ENCODE peak calls at places on chromosome X, in five cellular contexts. C is pancreas; F is cardiac fibroblast; D is ovary; E is CD8-positive, alpha-beta T cell. M is an unnamed sample.

GRCh38 chrX:39877919-39878318 is 219.8 kb downstream of the BCOR start:
- DNase-seq in C (no peak), F (no peak), D (no peak), E (no peak), M (no peak)

GRCh38 chrX:45851434-45851991 is 650.8 kb upstream of the DIPK2B start:
- DNase-seq in C (no peak), F (no peak), D (peak), E (peak), M (peak)

GRCh38 chrX:46306103-46306502 is 239.1 kb downstream of the ZNF674 start:
- DNase-seq in C (no peak), F (no peak), D (no peak), E (no peak), M (no peak)

GRCh38 chrX:146707781-146708180 is 101.8 kb upstream of the CXorf51B start:
- DNase-seq in C (no peak), F (no peak), D (no peak), E (no peak), M (no peak)

GRCh38 chrX:136586386-136586785 is 54.4 kb downstream of the VGLL1 start:
- DNase-seq in C (no peak), F (no peak), D (no peak), E (peak), M (no peak)

GRCh38 chrX:13180807-13181206 is 136.4 kb upstream of the FAM9C start:
- DNase-seq in C (no peak), F (peak), D (no peak), E (no peak), M (no peak)

GRCh38 chrX:9416562-9417319 is 48.1 kb upstream of the TBL1X start:
- DNase-seq in C (no peak), F (peak), D (no peak), E (no peak), M (no peak)

GRCh38 chrX:14630724-14631123 is 101.4 kb downstream of the GLRA2 start:
- DNase-seq in C (no peak), F (peak), D (no peak), E (no peak), M (peak)

GRCh38 chrX:22325091-22325490 is 52.4 kb downstream of the CBLL2 start:
- DNase-seq in C (no peak), F (peak), D (no peak), E (no peak), M (no peak)

GRCh38 chrX:1483843-1484637 is 31.3 kb upstream of the ASMTL start:
- DNase-seq in C (no peak), F (no peak), D (no peak), E (peak), M (no peak)

GRCh38 chrX:149903889-149904748 is 23.1 kb downstream of the MAGEA8 start:
- DNase-seq in C (no peak), F (peak), D (no peak), E (no peak), M (no peak)
- TF ChIP-seq CTCF in C (no peak), F (peak), D (no peak), E (no peak), M (no peak)

GRCh38 chrX:110462957-110463356 is 104.3 kb downstream of the RTL9 start:
- DNase-seq in C (no peak), F (no peak), D (no peak), E (no peak), M (no peak)
- TF ChIP-seq CTCF in C (no peak), F (no peak), D (no peak), E (no peak), M (no peak)

GRCh38 chrX:30975467-30975866 is 86.4 kb upstream of the TAB3 start:
- DNase-seq in C (no peak), F (no peak), D (no peak), E (no peak), M (no peak)

GRCh38 chrX:30973784-30974427 is 84.9 kb upstream of the TAB3 start:
- DNase-seq in C (no peak), F (no peak), D (no peak), E (no peak), M (no peak)

GRCh38 chrX:30967516-30967915 is 78.5 kb upstream of the TAB3 start:
- DNase-seq in C (no peak), F (no peak), D (no peak), E (no peak), M (no peak)

GRCh38 chrX:30971761-30972603 is 82.9 kb upstream of the TAB3 start:
- DNase-seq in C (peak), F (peak), D (no peak), E (no peak), M (peak)
- TF ChIP-seq CTCF in C (peak), F (peak), D (no peak), E (peak), M (peak)

GRCh38 chrX:108299704-108300103 is 138.5 kb downstream of the COL4A6 start:
- DNase-seq in C (no peak), F (no peak), D (no peak), E (no peak), M (no peak)

GRCh38 chrX:108292053-108292452 is 146.2 kb downstream of the COL4A6 start:
- DNase-seq in C (no peak), F (no peak), D (no peak), E (no peak), M (no peak)

GRCh38 chrX:108299101-108299591 is 139.1 kb downstream of the COL4A6 start:
- DNase-seq in C (no peak), F (peak), D (no peak), E (no peak), M (peak)

GRCh38 chrX:108298165-108298602 is 140.0 kb downstream of the COL4A6 start:
- DNase-seq in C (no peak), F (no peak), D (peak), E (no peak), M (peak)

GRCh38 chrX:108297290-108297689 is 140.9 kb downstream of the COL4A6 start:
- DNase-seq in C (no peak), F (no peak), D (no peak), E (no peak), M (no peak)
- TF ChIP-seq CTCF in C (no peak), F (no peak), D (no peak), E (no peak), M (no peak)

GRCh38 chrX:145410622-145411021 is 163.3 kb downstream of the SPANXN1 start:
- DNase-seq in C (no peak), F (no peak), D (no peak), E (no peak), M (no peak)

GRCh38 chrX:145405012-145405411 is 157.7 kb downstream of the SPANXN1 start:
- DNase-seq in C (peak), F (peak), D (no peak), E (no peak), M (peak)
- TF ChIP-seq CTCF in C (peak), F (peak), D (no peak), E (no peak), M (peak)

GRCh38 chrX:115226929-115227328 is 7.0 kb downstream of the LRCH2 start:
- DNase-seq in C (no peak), F (peak), D (no peak), E (no peak), M (no peak)
- TF ChIP-seq CTCF in C (no peak), F (peak), D (no peak), E (no peak), M (peak)

GRCh38 chrX:120773801-120774200 is 101.9 kb downstream of the CT47B1 start:
- DNase-seq in C (no peak), F (no peak), D (no peak), E (no peak), M (no peak)

GRCh38 chrX:120768681-120769080 is 107.0 kb downstream of the CT47B1 start:
- DNase-seq in C (no peak), F (peak), D (no peak), E (no peak), M (no peak)

GRCh38 chrX:120774611-120775010 is 101.1 kb downstream of the CT47B1 start:
- DNase-seq in C (no peak), F (peak), D (no peak), E (no peak), M (no peak)

GRCh38 chrX:120768254-120768653 is 107.4 kb downstream of the CT47B1 start:
- DNase-seq in C (no peak), F (no peak), D (no peak), E (no peak), M (no peak)

DNA sequence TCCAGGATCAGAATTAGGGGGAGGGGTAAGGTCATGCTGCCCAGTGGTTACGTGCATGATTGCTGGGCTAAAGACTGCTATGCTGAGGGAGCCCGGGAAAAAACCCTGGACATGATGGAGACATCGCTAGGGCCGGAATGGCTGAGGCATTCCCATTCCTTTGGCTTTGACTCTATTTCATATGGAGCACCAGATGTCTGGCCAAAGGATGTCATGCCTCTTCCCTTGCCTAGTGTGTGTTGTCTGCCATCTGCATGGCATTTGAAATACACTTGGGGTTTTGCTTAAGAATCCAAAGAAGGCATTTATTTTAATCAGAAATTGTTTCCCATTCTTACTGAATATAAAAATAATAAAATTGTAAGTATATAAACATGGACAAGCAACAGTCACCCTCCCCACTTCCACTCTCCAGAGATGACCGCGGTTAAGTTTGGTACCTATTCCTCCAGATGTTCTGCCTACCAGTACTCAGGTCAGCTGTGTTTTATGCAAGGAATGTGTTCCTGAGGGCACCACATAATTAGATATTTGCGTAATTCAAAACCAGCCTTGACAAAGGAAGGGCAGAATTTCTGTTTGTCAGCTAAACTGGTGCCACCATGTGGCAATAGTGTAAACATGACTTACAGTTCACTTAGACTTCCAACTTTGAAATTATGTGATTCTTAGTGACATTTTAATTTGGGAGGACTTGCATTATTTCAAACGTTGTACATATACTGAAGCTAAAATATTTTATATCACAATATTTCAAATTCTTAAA is 105.9 kb downstream of the CT47B1 start:
- DNase-seq in C (no peak), F (peak), D (no peak), E (no peak), M (no peak)
- TF ChIP-seq CTCF in C (no peak), F (peak), D (no peak), E (peak), M (no peak)